ENCODE peak calls at places on chromosomes 1 and 21, in ten cellular contexts. U, R, G, Z, Q, H, Y, X, I and M are unnamed samples.

GRCh38 chr1:56676571-56677035 is 31.5 kb downstream of the PRKAA2 start:
- DNase-seq in U (peak; percentile 95), H (no peak), R (no peak), Z (no peak), X (no peak), G (no peak), I (peak; percentile 47), Y (no peak), Q (no peak), M (no peak)

GRCh38 chr1:11013160-11013531 is 692 bp downstream of the TARDBP start:
- DNase-seq in I (no peak), X (no peak), Y (no peak), Z (peak; percentile 8), R (no peak), G (no peak), Q (no peak), H (no peak), U (peak; percentile 14), M (no peak)

GRCh38 chr1:25861316-25862286 is 2.3 kb upstream of the AUNIP start:
- DNase-seq in H (no peak), R (no peak), Q (no peak), Z (no peak), I (no peak), U (no peak), X (no peak), G (peak; percentile 48), Y (no peak), M (no peak)

GRCh38 chr1:208565761-208566440 is 321.7 kb upstream of the PLXNA2 start:
- DNase-seq in Z (no peak), G (no peak), U (no peak), Q (no peak), X (no peak), I (no peak), R (no peak), H (no peak), Y (no peak), M (no peak)

GRCh38 chr1:224435999-224436398 is 1.4 kb upstream of the WDR26 start:
- DNase-seq in Z (no peak), I (no peak), R (no peak), X (no peak), U (no peak), Y (no peak), Q (no peak), H (no peak), G (no peak), M (no peak)

GRCh38 chr1:228555074-228555989 is 68.2 kb downstream of the RNF187 start:
- DNase-seq in G (no peak), Z (no peak), I (peak; percentile 22), U (no peak), Q (no peak), R (no peak), X (peak; percentile 41), H (no peak), Y (no peak), M (no peak)

GRCh38 chr21:33396436-33396835 is 6.8 kb upstream of the IFNGR2 start:
- DNase-seq in G (no peak), X (no peak), Q (no peak), H (no peak), I (no peak), Z (no peak), U (no peak), Y (no peak), R (no peak), M (no peak)

GRCh38 chr21:46594276-46594675 is 10.6 kb downstream of the S100B start:
- DNase-seq in G (no peak), X (no peak), R (no peak), Y (no peak), I (no peak), U (no peak), Q (no peak), H (no peak), Z (no peak), M (no peak)

GRCh38 chr1:38073926-38074677 is 27.5 kb upstream of the POU3F1 start:
- DNase-seq in I (no peak), H (no peak), Z (peak; percentile 35), U (no peak), R (no peak), X (no peak), Y (no peak), Q (no peak), G (no peak), M (no peak)

DNA sequence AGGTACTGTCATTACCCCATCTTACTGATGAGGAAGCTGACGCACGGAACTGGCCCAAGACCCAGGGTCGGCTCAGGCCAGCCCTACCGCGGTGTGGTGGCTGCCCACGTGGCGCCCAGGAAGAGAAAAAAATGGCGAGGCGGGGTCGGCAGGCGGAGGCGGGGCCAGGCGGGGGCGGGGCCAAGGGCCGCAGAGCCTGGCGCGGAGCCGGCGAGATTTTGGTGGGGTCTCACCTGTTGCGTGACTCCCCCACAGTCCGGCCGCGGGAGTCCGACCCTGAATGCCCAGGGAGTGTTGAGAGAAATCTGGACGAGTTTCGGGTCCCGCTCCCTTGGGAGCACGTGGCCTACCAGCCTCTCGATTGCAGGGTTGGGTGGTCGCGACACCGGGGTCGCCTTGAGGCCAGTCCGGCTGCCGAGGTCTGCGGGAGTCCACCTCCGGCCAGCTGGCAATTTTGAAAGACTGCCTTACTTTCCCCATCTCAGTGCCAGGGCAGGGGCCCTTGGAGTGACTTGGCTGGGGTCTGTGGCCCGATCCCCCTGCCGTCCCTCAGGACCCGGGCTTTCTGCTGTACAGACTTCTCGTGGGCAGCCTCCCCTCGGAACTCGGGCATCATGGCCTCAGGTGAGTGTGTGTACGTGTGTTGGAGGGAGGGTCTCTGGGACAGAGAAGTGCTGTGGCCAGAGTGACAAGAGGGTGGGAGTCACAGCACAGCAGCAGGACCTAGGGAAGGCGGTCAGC is at the start of gene AMPD2:
- DNase-seq in G (peak; percentile 37), Y (peak; percentile 69), X (peak; percentile 88), U (peak; percentile 89), Q (peak; percentile 92), I (peak; percentile 70), Z (peak; percentile 59), R (peak; percentile 84), H (peak; percentile 90), M (peak; percentile 74)
- TF ChIP-seq POLR2A in G (peak; percentile 67), Y (peak; percentile 85), X (no peak), U (peak; percentile 56), Q (peak; percentile 31), I (peak; percentile 43), Z (peak; percentile 10), R (no peak), H (no peak), M (no peak)

GRCh38 chr1:192109576-192109975 is 48.7 kb upstream of the RGS18 start:
- DNase-seq in Q (no peak), U (no peak), X (no peak), Z (no peak), Y (no peak), R (no peak), I (no peak), G (no peak), H (no peak), M (no peak)

GRCh38 chr1:192108143-192108542 is 50.1 kb upstream of the RGS18 start:
- DNase-seq in Z (no peak), U (no peak), G (no peak), Y (no peak), R (no peak), X (no peak), Q (no peak), H (no peak), I (no peak), M (no peak)

GRCh38 chr1:192104135-192104534 is 54.1 kb upstream of the RGS18 start:
- DNase-seq in Q (no peak), Y (no peak), G (no peak), X (no peak), R (no peak), U (no peak), Z (no peak), H (no peak), I (no peak), M (no peak)

GRCh38 chr1:192100686-192101468 is 57.4 kb upstream of the RGS18 start:
- DNase-seq in H (no peak), Z (no peak), R (no peak), G (no peak), U (no peak), I (no peak), Y (no peak), X (no peak), Q (no peak), M (no peak)

DNA sequence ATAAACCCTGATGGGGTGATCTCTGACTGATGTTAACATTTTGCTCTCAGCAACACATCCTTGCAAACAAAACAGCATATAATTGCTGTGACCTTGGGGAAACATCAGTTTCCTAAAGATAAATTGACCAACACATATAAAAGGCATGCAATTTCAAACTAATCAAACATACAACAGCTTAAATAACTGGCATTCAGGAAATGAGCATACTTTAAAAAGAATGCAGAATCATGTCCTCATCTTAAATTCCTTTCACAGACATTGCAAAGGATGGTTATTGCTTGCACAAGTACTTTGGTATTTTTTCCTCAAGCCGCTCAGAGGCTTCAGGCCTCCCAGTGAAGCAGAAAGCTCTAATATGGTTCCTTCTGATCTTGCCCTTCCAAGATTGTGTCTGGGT is 53.4 kb upstream of the RGS18 start:
- DNase-seq in Z (no peak), H (no peak), X (no peak), I (no peak), Y (no peak), U (peak; percentile 89), R (no peak), Q (no peak), G (no peak), M (no peak)
- TF ChIP-seq POLR2A in Z (no peak), H (no peak), X (no peak), I (no peak), Y (no peak), U (no peak), R (no peak), Q (no peak), G (no peak), M (no peak)

DNA sequence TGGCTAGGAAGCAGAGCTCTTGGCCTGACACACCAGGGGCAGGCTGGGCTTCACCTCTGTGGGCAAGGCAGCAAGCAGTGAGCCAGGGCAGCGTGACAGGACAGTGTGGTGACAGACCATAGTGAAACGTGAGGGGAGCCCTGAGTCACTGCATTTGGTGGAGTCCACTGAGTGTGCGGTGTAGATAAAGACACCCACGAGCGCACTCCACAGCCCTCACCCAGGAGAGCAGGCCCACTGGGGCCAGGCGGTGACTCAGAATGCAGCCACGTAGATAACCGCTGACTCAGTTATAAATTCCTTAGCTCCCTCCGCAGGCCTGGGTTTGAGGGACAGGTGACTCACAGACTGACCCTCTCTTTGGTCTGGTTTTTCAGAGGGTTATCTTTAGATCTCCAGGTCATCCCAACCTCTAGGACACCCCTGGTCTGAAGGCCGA is 90.1 kb upstream of the TSPAN2 start:
- DNase-seq in X (no peak), I (peak; percentile 63), Y (no peak), H (no peak), G (peak; percentile 81), U (peak; percentile 98), R (no peak), Q (peak; percentile 19), Z (no peak), M (no peak)
- TF ChIP-seq POLR2A in X (no peak), I (no peak), Y (no peak), H (no peak), G (no peak), U (peak; percentile 14), R (no peak), Q (no peak), Z (no peak), M (no peak)

DNA sequence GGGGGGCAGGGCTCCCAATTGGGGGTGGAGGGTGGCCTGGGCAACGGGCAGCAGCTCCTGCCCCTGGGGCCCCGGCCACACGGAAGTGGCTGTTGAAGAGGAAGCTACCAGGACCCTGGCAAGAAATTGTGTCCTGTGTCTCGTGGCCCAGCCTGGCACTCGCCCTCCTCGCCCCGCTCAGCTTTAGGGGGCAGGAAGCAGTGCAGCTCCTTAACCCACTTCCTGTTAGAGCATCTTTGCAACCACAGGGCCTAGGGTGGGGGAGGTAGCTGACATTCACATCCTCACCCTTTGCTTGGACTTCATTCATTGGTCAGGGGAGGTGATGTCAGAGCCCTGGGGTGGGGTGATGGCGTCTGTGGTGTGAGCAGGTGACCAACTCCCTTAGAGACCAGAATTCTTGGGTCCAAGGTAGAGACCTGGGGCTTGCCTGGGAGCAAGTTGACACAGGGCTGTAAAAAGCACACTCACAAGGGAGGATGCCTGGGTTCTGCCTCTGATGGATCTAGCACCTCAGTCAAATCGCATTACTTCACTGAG is at the start of gene ARHGAP30:
- DNase-seq in X (peak; percentile 95), R (peak; percentile 72), Z (no peak), H (no peak), Y (peak; percentile 92), U (no peak), Q (peak; percentile 71), I (no peak), G (no peak), M (peak; percentile 16)
- TF ChIP-seq POLR2A in X (no peak), R (no peak), Z (no peak), H (no peak), Y (peak; percentile 90), U (no peak), Q (peak; percentile 23), I (no peak), G (no peak), M (peak; percentile 32)